ENCODE peak calls at places on chromosome 2, in ten cellular contexts. W is neural crest cell; L is NCI-H2171; E is HuH-7; I is WTC11; Y is naive thymus-derived CD8-positive, alpha-beta T cell; T is cardiac fibroblast; U is NCI-H146; C is CD4-positive, alpha-beta T cell; H is GM12865. M is an unnamed sample.

GRCh38 chr2:36374586-36374985 is 19.0 kb downstream of the CRIM1 start:
- DNase-seq in U (no peak), C (no peak), I (no peak), T (no peak), E (no peak), H (no peak), L (no peak), Y (no peak), W (no peak), M (no peak)

GRCh38 chr2:10480359-10480949 is 32.3 kb upstream of the ODC1 start:
- DNase-seq in I (no peak), H (no peak), L (no peak), W (no peak), E (no peak), Y (no peak), U (no peak), C (no peak), T (no peak), M (no peak)

GRCh38 chr2:224887159-224887558 is 155.1 kb downstream of the DOCK10 start:
- DNase-seq in Y (no peak), I (no peak), W (no peak), T (peak; percentile 49), E (no peak), L (no peak), C (no peak), H (peak; percentile 23), U (no peak), M (no peak)

GRCh38 chr2:8118940-8119781 is 562.7 kb upstream of the ID2 start:
- DNase-seq in H (no peak), L (no peak), I (no peak), T (no peak), W (no peak), C (no peak), U (no peak), Y (no peak), E (peak; percentile 52), M (no peak)

GRCh38 chr2:28586864-28587263 is 91.0 kb downstream of the PLB1 start:
- DNase-seq in Y (peak; percentile 35), H (peak; percentile 73), T (no peak), W (no peak), U (no peak), C (peak; percentile 61), L (no peak), E (no peak), I (no peak), M (no peak)

GRCh38 chr2:128510701-128511100 is 192.0 kb upstream of the HS6ST1 start:
- DNase-seq in T (peak; percentile 66), H (no peak), W (no peak), U (no peak), E (no peak), I (no peak), L (no peak), C (no peak), Y (no peak), M (no peak)

GRCh38 chr2:3738454-3738853 is 35.1 kb downstream of the DCDC2C start:
- DNase-seq in Y (no peak), C (no peak), I (no peak), U (peak; percentile 19), E (peak; percentile 34), T (peak; percentile 3), L (peak; percentile 72), W (peak; percentile 16), H (peak; percentile 37), M (peak; percentile 49)

GRCh38 chr2:7633556-7634153 is 716.4 kb downstream of the RNF144A start:
- DNase-seq in L (no peak), C (no peak), U (peak; percentile 95), W (no peak), Y (no peak), H (no peak), T (no peak), E (no peak), I (no peak), M (no peak)

GRCh38 chr2:7724336-7724735 is 807.1 kb downstream of the RNF144A start:
- DNase-seq in W (no peak), Y (no peak), T (no peak), C (no peak), E (no peak), U (no peak), I (no peak), L (no peak), H (no peak), M (no peak)